ENCODE peak calls at places on chromosome 16, in five cellular contexts. U is GM12878, Y is prostate gland, P is SK-N-SH, M is transverse colon. G is an unnamed sample. For H3K4me1, the result is how much of the 10 kb centered on the place peaks cover.

GRCh38 chr16:67101683-67102082 is 8.1 kb upstream of the PHAF1 start:
- DNase-seq in U (no peak), Y (no peak), P (no peak), M (no peak), G (no peak)

GRCh38 chr16:79415983-79416641 is 184.4 kb downstream of the MAF start:
- DNase-seq in U (no peak), Y (no peak), P (no peak), M (no peak), G (no peak)

GRCh38 chr16:57091200-57091989 is 988 bp upstream of the CPNE2 start:
- DNase-seq in U (no peak), Y (no peak), P (peak), M (peak), G (no peak)

GRCh38 chr16:84371553-84371865 is 3.2 kb downstream of the ATP2C2 start:
- DNase-seq in U (no peak), Y (no peak), P (no peak), M (no peak), G (no peak)

GRCh38 chr16:3651461-3652372 is 2.8 kb upstream of the DNASE1 start:
- DNase-seq in U (no peak), Y (no peak), P (no peak), M (no peak), G (peak)

GRCh38 chr16:16009396-16009795 is 60.0 kb downstream of the ABCC1 start:
- DNase-seq in U (no peak), Y (no peak), P (no peak), M (no peak), G (no peak)

GRCh38 chr16:87746178-87746577 is 19.6 kb downstream of the KLHDC4 start:
- DNase-seq in U (no peak), Y (no peak), P (no peak), M (no peak), G (no peak)

GRCh38 chr16:55351936-55352335 is 27.9 kb downstream of the IRX6 start:
- DNase-seq in U (no peak), Y (no peak), P (no peak), M (no peak), G (no peak)

GRCh38 chr16:81618661-81619060 is 160.4 kb upstream of the PLCG2 start:
- DNase-seq in U (no peak), Y (peak), P (no peak), M (no peak), G (no peak)

GRCh38 chr16:56530872-56531271 is 11.0 kb upstream of the BBS2 start:
- DNase-seq in U (no peak), Y (no peak), P (no peak), M (no peak), G (no peak)

GRCh38 chr16:64964126-64964540 is 157.7 kb downstream of the CDH11 start:
- DNase-seq in U (no peak), Y (no peak), P (no peak), M (no peak), G (no peak)

GRCh38 chr16:88753191-88753590 is 31.8 kb downstream of the PIEZO1 start:
- DNase-seq in U (no peak), Y (no peak), P (no peak), M (no peak), G (no peak)
- H3K4me1 ChIP-seq in U (under half), Y (under half), P (under half), M (under half), G (under half)

DNA sequence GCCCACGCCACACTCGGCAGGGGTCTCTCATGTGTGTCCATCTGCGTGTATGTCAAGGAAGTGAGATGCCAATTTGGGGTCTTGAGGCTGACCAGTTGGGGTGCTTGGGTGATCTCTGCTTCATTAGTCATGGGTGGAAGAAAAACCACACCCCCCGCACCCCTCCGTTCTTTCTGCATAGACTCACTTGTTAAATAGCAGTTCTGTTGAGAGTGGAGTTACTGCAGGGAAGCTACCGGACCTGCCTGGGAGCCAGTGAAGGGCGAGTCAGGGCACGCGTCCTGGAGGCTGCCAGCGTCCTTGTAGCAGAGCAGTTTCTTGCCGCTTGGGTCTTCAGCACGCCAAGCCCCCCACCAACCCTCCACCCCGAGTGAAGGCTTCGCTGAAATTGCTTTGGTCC is 8.5 kb downstream of the SNN start:
- DNase-seq in U (no peak), Y (peak), P (no peak), M (no peak), G (no peak)
- TF ChIP-seq POLR2AphosphoS5 in U (no peak), Y (no peak), P (no peak), M (no peak), G (no peak)

DNA sequence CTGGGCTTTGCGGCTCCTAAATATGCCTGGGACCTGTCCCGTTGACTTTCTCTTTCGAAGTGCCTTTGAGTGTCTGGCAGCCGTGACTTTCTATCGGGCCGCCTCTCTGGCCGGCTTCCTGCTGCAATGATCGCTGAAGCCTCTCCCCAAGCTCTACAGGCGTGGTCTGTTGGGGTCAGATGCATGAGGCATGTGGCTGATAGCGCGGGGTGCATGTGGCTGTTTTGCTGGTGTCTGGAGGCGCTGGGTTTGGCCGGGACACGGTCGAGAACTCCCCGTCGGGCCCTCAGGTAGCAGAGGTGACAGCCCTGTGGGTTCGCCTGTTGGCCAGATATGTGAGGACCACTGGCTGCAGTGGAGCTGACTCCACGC is 38.4 kb downstream of the SOX8 start:
- DNase-seq in U (no peak), Y (no peak), P (peak), M (no peak), G (no peak)
- H3K4me1 ChIP-seq in U (under half), Y (under half), P (under half), M (under half), G (under half)

GRCh38 chr16:85461814-85462404 is 151.2 kb upstream of the GSE1 start:
- DNase-seq in U (no peak), Y (no peak), P (peak), M (no peak), G (no peak)
- TF ChIP-seq POLR2AphosphoS5 in U (no peak), Y (no peak), P (no peak), M (no peak), G (no peak)

GRCh38 chr16:89957214-89957785 is 8.7 kb downstream of the DEF8 start:
- DNase-seq in U (no peak), Y (no peak), P (no peak), M (no peak), G (peak)
- H3K4me1 ChIP-seq in U (under half), Y (under half), P (under half), M (under half), G (half or more)

GRCh38 chr16:89495121-89495520 is 4.8 kb upstream of the ANKRD11 start:
- DNase-seq in U (no peak), Y (no peak), P (no peak), M (no peak), G (no peak)

GRCh38 chr16:89502319-89502843 is 5.8 kb upstream of the SPG7 start:
- DNase-seq in U (no peak), Y (peak), P (no peak), M (peak), G (no peak)

GRCh38 chr16:89499767-89500166 is 8.4 kb upstream of the SPG7 start:
- DNase-seq in U (no peak), Y (no peak), P (no peak), M (no peak), G (no peak)

GRCh38 chr16:89493776-89494175 is 3.4 kb upstream of the ANKRD11 start:
- DNase-seq in U (no peak), Y (no peak), P (no peak), M (no peak), G (no peak)

GRCh38 chr16:89498839-89499238 is 8.5 kb upstream of the ANKRD11 start:
- DNase-seq in U (no peak), Y (no peak), P (no peak), M (peak), G (no peak)
- TF ChIP-seq POLR2AphosphoS5 in U (no peak), Y (peak), P (no peak), M (peak), G (no peak)

G was measured in spleen.